ENCODE peak calls at places on chromosomes 4 and X, in five cellular contexts. S is upper lobe of left lung, M is HL-60, W is lower leg skin, G is type B pancreatic cell. Y is an unnamed sample.

GRCh38 chr4:173590697-173591096 is 60.7 kb upstream of the HAND2 start:
- DNase-seq in S (no peak), M (no peak), W (no peak), G (no peak), Y (no peak)

GRCh38 chrX:30713061-30713525 is 59.9 kb downstream of the GK start:
- DNase-seq in S (no peak), M (peak), W (no peak), G (no peak), Y (no peak)

GRCh38 chrX:11188664-11189063 is 77.5 kb downstream of the HCCS start:
- DNase-seq in S (no peak), M (no peak), W (no peak), G (no peak), Y (no peak)

GRCh38 chrX:19902110-19902509 is 14.7 kb upstream of the SH3KBP1 start:
- DNase-seq in S (no peak), M (no peak), W (no peak), G (no peak), Y (no peak)

GRCh38 chr4:113442821-113443220 is 318.7 kb downstream of the CAMK2D start:
- DNase-seq in S (no peak), M (no peak), W (no peak), G (no peak), Y (no peak)

GRCh38 chr4:70863099-70863790 is 23.6 kb upstream of the GRSF1 start:
- DNase-seq in S (no peak), M (no peak), W (no peak), G (no peak), Y (no peak)

GRCh38 chr4:85756938-85757337 is 282.0 kb downstream of the ARHGAP24 start:
- DNase-seq in S (no peak), M (no peak), W (no peak), G (no peak), Y (no peak)

GRCh38 chr4:105679186-105679585 is 29.3 kb downstream of the INTS12 start:
- DNase-seq in S (no peak), M (no peak), W (no peak), G (no peak), Y (no peak)

GRCh38 chr4:82247171-82247570 is 126.6 kb downstream of the HNRNPD start:
- DNase-seq in S (no peak), M (no peak), W (no peak), G (no peak), Y (no peak)

GRCh38 chr4:87392183-87392582 is 1.2 kb upstream of the HSD17B11 start:
- DNase-seq in S (no peak), M (peak), W (no peak), G (no peak), Y (no peak)

GRCh38 chr4:8153441-8153840 is 5.2 kb downstream of the ABLIM2 start:
- DNase-seq in S (no peak), M (no peak), W (no peak), G (no peak), Y (no peak)

GRCh38 chr4:104395219-104395618 is 99.5 kb downstream of the CXXC4 start:
- DNase-seq in S (no peak), M (no peak), W (no peak), G (no peak), Y (no peak)

GRCh38 chr4:157587681-157588423 is 367.3 kb downstream of the GRIA2 start:
- DNase-seq in S (no peak), M (no peak), W (no peak), G (no peak), Y (no peak)

GRCh38 chr4:122603156-122603574 is 17.7 kb downstream of the IL21 start:
- DNase-seq in S (no peak), M (no peak), W (no peak), G (no peak), Y (no peak)

GRCh38 chr4:103626296-103626695 is 93.5 kb downstream of the TACR3 start:
- DNase-seq in S (no peak), M (no peak), W (no peak), G (no peak), Y (no peak)

GRCh38 chrX:108230562-108230961 is 139.0 kb downstream of the ATG4A start:
- DNase-seq in S (no peak), M (no peak), W (no peak), G (no peak), Y (no peak)

GRCh38 chr4:161160718-161161117 is 1003.1 kb downstream of the FSTL5 start:
- DNase-seq in S (no peak), M (no peak), W (no peak), G (no peak), Y (no peak)

GRCh38 chrX:148580016-148580415 is 79.6 kb downstream of the AFF2 start:
- DNase-seq in S (no peak), M (no peak), W (no peak), G (no peak), Y (no peak)

GRCh38 chrX:12563121-12563520 is 228.1 kb upstream of the PRPS2 start:
- DNase-seq in S (no peak), M (no peak), W (no peak), G (no peak), Y (no peak)

GRCh38 chrX:12570859-12571501 is 220.2 kb upstream of the PRPS2 start:
- DNase-seq in S (no peak), M (no peak), W (no peak), G (no peak), Y (no peak)

GRCh38 chrX:12564221-12564620 is 227.0 kb upstream of the PRPS2 start:
- DNase-seq in S (no peak), M (no peak), W (no peak), G (no peak), Y (no peak)

GRCh38 chrX:12567857-12568256 is 223.4 kb upstream of the PRPS2 start:
- DNase-seq in S (no peak), M (no peak), W (no peak), G (no peak), Y (no peak)
- TF ChIP-seq CTCF in S (no peak), M (peak), W (no peak), G (peak), Y (no peak)

GRCh38 chrX:143648705-143649104 is 12.8 kb upstream of the SLITRK4 start:
- DNase-seq in S (no peak), M (no peak), W (no peak), G (no peak), Y (no peak)
- TF ChIP-seq CTCF in S (no peak), M (no peak), W (no peak), G (peak), Y (no peak)

GRCh38 chr4:185222598-185222997 is 13.2 kb downstream of the SNX25 start:
- DNase-seq in S (no peak), M (no peak), W (no peak), G (no peak), Y (no peak)

GRCh38 chr4:185229021-185229818 is 19.8 kb downstream of the SNX25 start:
- DNase-seq in S (no peak), M (no peak), W (no peak), G (no peak), Y (no peak)

GRCh38 chr4:185224597-185224996 is 15.2 kb downstream of the SNX25 start:
- DNase-seq in S (no peak), M (no peak), W (no peak), G (no peak), Y (no peak)

GRCh38 chr4:185227713-185228278 is 18.4 kb downstream of the SNX25 start:
- DNase-seq in S (no peak), M (no peak), W (no peak), G (no peak), Y (no peak)

GRCh38 chr4:185227131-185227551 is 17.7 kb downstream of the SNX25 start:
- DNase-seq in S (no peak), M (no peak), W (no peak), G (no peak), Y (no peak)
- TF ChIP-seq CTCF in S (no peak), M (no peak), W (no peak), G (peak), Y (no peak)

GRCh38 chr4:141609243-141609642 is 27.1 kb upstream of the IL15 start:
- DNase-seq in S (no peak), M (no peak), W (no peak), G (no peak), Y (no peak)

GRCh38 chr4:141614878-141615586 is 21.4 kb upstream of the IL15 start:
- DNase-seq in S (peak), M (no peak), W (no peak), G (no peak), Y (no peak)

GRCh38 chr4:141605425-141605856 is 30.9 kb upstream of the IL15 start:
- DNase-seq in S (peak), M (no peak), W (no peak), G (no peak), Y (no peak)

DNA sequence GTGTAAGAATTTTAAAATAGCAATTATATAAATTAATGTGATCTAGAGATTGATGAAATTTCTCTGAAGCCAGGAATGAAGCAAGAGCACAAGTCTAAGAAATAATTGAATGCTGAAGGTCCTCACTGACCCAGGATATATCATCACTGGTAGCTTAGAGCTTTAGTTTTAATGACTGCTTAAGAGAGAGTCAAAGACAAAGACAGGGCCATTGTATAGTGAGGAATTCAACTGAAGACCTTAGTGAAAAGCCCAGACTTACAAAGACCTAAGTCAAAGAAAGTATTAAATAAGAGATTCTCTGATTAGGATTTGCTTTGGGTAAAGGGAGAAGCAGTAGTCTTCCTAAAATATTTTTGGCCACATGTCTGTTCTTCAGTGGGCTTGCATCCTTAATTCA is 26.0 kb upstream of the IL15 start:
- DNase-seq in S (no peak), M (no peak), W (no peak), G (no peak), Y (no peak)
- TF ChIP-seq CTCF in S (no peak), M (no peak), W (no peak), G (no peak), Y (no peak)

DNA sequence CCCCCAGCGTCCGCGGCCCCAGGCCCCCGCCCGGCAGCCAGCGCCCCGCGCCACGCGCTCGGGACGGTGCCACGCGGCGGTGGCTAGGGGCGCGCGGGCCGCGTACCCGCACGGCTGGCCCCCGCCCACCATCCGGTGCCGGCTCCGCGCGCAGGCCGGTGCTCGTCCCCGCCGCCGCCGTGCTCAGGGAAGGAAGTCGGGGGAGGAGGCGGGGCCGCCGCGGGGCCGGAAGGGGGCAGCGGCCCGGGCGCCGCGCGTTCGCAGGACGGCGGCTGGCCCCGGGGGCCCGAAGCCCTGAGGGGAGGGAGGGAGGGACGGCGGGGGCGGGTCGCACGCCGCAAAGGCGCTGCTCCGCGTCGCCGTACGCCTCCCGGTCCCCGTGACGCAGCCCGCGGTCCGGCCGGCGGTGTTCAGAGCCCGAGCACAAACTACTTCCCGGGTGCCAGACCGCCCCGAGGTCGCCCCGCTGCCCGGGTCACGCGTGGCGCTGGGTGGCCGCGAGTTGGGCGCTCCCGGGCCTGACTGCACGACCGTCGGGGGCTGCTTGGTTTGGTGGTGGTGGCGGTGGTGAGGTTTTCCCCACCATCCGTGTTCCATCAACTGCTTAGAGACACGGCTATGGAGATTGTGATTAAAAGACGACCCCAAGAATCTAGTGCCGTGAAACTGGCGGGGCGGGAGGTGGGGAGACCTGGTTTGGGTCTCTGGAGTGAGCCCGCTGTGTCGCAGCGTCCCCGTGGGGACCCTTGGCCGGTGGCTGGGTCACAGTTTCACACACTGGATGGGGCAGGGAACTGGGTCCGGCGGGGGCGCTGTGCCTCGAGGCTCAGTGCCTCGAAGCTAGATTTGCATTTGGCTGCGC is at the start of gene DCTD:
- DNase-seq in S (peak), M (peak), W (peak), G (peak), Y (peak)
- TF ChIP-seq CTCF in S (peak), M (no peak), W (no peak), G (peak), Y (no peak)

DNA sequence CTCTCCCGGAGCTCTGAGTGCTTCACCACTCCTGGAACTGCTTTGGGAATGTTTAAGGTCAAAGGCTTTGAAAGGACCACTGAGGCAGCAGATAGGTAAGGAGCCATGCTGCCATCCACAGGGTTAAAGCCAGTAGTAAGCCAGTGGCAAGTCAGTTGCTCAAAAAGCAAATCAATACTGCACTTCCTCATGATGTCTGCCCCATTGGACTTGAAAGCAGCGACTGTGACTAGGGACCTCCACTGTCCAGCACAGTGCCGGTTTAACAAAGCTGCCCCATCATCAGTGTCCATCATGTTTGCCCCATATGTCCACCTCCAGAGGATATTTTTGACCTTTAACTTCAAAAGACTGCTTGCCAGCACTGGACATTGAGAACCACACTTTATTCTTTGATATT is 49.9 kb upstream of the FGF13 start:
- DNase-seq in S (no peak), M (no peak), W (no peak), G (no peak), Y (no peak)
- TF ChIP-seq CTCF in S (no peak), M (no peak), W (no peak), G (no peak), Y (no peak)

GRCh38 chr4:84492290-84492689 is 6.8 kb downstream of the NKX6-1 start:
- DNase-seq in S (no peak), M (no peak), W (no peak), G (no peak), Y (no peak)

GRCh38 chr4:84493092-84493850 is 5.8 kb downstream of the NKX6-1 start:
- DNase-seq in S (peak), M (no peak), W (no peak), G (peak), Y (no peak)

GRCh38 chr4:84494518-84494917 is 4.6 kb downstream of the NKX6-1 start:
- DNase-seq in S (no peak), M (no peak), W (no peak), G (no peak), Y (no peak)

GRCh38 chr4:84491420-84491819 is 7.7 kb downstream of the NKX6-1 start:
- DNase-seq in S (no peak), M (no peak), W (no peak), G (no peak), Y (no peak)

GRCh38 chr4:84492737-84493091 is 6.4 kb downstream of the NKX6-1 start:
- DNase-seq in S (peak), M (no peak), W (no peak), G (no peak), Y (no peak)
- TF ChIP-seq CTCF in S (no peak), M (no peak), W (no peak), G (no peak), Y (no peak)

DNA sequence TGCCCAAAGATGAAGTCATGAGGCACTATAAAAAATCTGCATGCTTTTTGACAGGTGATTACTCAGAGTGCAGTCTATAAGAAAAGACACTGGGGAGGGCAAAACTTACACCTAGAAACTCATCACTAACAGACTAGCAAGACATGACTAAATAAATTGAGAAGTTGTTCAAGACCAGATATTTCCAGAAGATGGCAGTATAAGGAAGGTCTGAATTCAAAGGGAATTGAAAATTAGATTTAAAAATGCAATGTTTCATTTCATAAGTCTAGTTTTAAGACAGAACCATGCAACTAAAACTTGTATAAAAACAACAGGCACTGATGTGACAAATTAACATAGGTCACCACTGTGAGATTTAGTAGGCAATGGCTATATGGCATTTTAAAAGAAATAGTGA is 232.5 kb upstream of the POF1B start:
- DNase-seq in S (no peak), M (no peak), W (no peak), G (no peak), Y (no peak)
- TF ChIP-seq CTCF in S (no peak), M (no peak), W (no peak), G (peak), Y (no peak)

Y was measured in coronary artery.